ENCODE peak calls at places on chromosomes 3 and 15, in four cellular contexts. G is GM12878, T is HepG2, D is K562. K is an unnamed sample.

GRCh38 chr15:82874961-82875360 is 65.5 kb downstream of the WHAMM start:
- DNase-seq in G (no peak), T (no peak), D (no peak), K (no peak)

GRCh38 chr3:128490650-128491070 is 2.3 kb downstream of the GATA2 start:
- DNase-seq in G (no peak), T (no peak), D (no peak), K (no peak)

GRCh38 chr3:182240474-182240873 is 528.7 kb downstream of the SOX2 start:
- DNase-seq in G (no peak), T (no peak), D (no peak), K (no peak)

GRCh38 chr15:92520914-92521623 is 127.4 kb downstream of the ST8SIA2 start:
- DNase-seq in G (no peak), T (no peak), D (no peak), K (no peak)

GRCh38 chr3:69282191-69282590 is 103.7 kb downstream of the FRMD4B start:
- DNase-seq in G (no peak), T (no peak), D (no peak), K (no peak)

GRCh38 chr15:56244237-56244810 is 645 bp upstream of the RFX7 start:
- DNase-seq in G (no peak), T (peak), D (peak), K (peak)

GRCh38 chr3:145448436-145448835 is 712.5 kb downstream of the PLOD2 start:
- DNase-seq in G (no peak), T (peak), D (no peak), K (no peak)

GRCh38 chr3:101779808-101780366 is 876 bp downstream of the NXPE3 start:
- DNase-seq in G (no peak), T (no peak), D (no peak), K (no peak)

GRCh38 chr3:30370681-30371271 is 235.6 kb upstream of the TGFBR2 start:
- DNase-seq in G (no peak), T (peak), D (no peak), K (no peak)

GRCh38 chr3:110932515-110933095 is 139.0 kb upstream of the NECTIN3 start:
- DNase-seq in G (no peak), T (no peak), D (no peak), K (no peak)

GRCh38 chr3:49647741-49648140 is 26.4 kb upstream of the APEH start:
- DNase-seq in G (no peak), T (no peak), D (no peak), K (no peak)

GRCh38 chr15:66254364-66255292 is 1.1 kb upstream of the MEGF11 start:
- DNase-seq in G (no peak), T (no peak), D (no peak), K (peak)

GRCh38 chr3:13116426-13116825 is 43.2 kb upstream of the IQSEC1 start:
- DNase-seq in G (no peak), T (no peak), D (no peak), K (no peak)

GRCh38 chr15:31463521-31464102 is 137.0 kb downstream of the KLF13 start:
- DNase-seq in G (no peak), T (no peak), D (no peak), K (no peak)

GRCh38 chr3:106590259-106590658 is 721.4 kb upstream of the CBLB start:
- DNase-seq in G (no peak), T (no peak), D (no peak), K (no peak)

GRCh38 chr3:66444146-66444644 is 56.6 kb downstream of the LRIG1 start:
- DNase-seq in G (no peak), T (no peak), D (no peak), K (no peak)

GRCh38 chr3:37992271-37993066 is 1.9 kb downstream of the VILL start:
- DNase-seq in G (no peak), T (peak), D (peak), K (no peak)

GRCh38 chr3:177777699-177778098 is 580.4 kb upstream of the TBL1XR1 start:
- DNase-seq in G (peak), T (peak), D (peak), K (peak)

GRCh38 chr3:191085091-191085490 is 114.0 kb upstream of the OSTN start:
- DNase-seq in G (no peak), T (no peak), D (no peak), K (no peak)

DNA sequence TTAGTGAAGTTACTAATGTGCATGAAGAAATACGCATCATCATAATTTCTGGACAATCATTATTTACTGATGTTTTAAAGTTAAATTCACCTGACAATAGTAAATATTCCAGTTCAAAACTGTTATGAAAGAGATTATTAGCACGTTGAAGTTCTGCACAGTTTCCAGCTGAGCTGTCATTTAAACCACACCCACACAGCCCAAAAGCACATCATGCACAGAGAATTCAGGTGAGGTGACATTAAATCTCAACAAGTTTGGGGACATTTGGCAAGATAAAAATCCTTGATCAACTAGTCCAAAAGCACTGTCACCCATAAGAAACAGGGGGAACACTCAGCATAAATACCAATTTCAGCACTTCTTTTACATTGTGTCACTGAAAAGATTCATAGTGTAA is 6.9 kb downstream of the NCEH1 start:
- DNase-seq in G (no peak), T (no peak), D (no peak), K (no peak)
- TF ChIP-seq ETV6 in G (no peak), T (no peak), D (no peak), K (no peak)

GRCh38 chr15:33357845-33358244 is 47.1 kb downstream of the RYR3 start:
- DNase-seq in G (no peak), T (no peak), D (no peak), K (no peak)

GRCh38 chr15:33358303-33358702 is 47.5 kb downstream of the RYR3 start:
- DNase-seq in G (no peak), T (no peak), D (no peak), K (no peak)

DNA sequence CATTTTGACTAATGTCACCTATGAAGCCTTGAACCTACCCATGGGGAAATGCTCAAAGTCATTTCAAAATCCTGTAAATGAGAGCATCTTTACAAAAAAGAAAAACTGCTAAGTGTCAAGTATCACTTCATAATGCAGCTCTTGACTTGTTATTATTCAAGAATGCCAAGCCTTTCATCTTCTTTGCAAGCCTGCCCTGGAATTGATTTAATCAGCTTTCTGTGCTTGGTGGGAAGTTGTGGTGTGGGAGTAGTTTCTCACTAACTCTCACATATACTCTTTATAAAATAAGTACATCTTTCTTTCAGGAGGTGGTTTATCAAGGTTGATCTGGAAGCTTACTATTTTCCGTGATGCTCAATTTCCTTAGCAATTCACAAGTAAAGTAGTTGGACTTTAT is 43.6 kb downstream of the RYR3 start:
- DNase-seq in G (no peak), T (no peak), D (no peak), K (no peak)
- TF ChIP-seq ETV6 in G (no peak), T (no peak), D (no peak), K (no peak)

DNA sequence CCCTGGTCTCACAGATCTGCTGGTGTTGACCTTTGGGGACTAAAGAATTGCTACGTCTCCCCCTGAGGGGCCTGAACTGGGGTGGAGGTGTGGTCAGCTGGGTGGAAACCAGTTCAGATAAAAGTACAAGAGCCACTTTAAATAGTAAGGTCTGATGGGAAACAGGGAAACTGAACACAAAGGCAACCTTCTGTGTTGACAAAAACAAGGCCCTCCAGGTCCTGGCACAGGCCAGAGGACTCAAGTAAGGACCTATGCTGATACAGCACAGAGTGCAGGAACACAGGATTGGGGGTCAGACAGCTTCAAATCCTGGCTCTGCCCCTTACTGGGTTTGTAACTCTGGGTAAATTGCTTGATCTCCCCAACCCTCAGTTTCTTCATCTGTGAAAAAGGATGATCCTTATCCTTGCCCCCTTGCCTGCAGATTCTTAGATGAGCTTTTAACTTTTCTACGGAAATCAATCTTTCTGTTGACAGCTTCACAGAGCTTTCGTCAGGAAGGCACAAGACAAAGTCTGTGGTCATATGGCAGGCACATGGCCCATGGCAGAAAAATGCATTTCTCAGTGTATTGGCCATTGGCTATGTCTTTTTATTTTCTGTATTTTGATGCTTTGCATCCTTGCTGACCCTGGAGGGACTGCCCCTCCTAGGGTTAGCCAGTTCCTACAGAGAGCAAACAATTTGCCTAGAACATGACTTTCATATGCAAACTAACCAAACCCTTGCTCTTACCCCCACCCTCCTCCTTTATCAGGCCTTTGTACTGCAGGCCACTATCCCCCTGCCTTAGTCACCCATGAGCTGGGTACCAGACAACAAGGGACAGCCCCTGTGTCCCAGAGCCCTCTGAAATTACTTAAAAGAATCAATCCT is 24.4 kb upstream of the NOX5 start:
- DNase-seq in G (no peak), T (no peak), D (no peak), K (no peak)
- TF ChIP-seq ETV6 in G (no peak), T (no peak), D (no peak), K (no peak)

GRCh38 chr15:74869726-74870407 is 3.3 kb downstream of the SCAMP2 start:
- DNase-seq in G (peak), T (no peak), D (no peak), K (no peak)
- TF ChIP-seq ETV6 in G (no peak), T (no peak), D (no peak), K (no peak)

K was measured in WTC11.